ENCODE peak calls at places on chromosomes 1 and 21, in four cellular contexts. N is RWPE1; I is dorsolateral prefrontal cortex; P is effector CD4-positive, alpha-beta T cell. C is an unnamed sample.

GRCh38 chr1:51908499-51908898 is 30.0 kb upstream of the NRDC start:
- DNase-seq in N (no peak), I (no peak), P (no peak), C (no peak)

GRCh38 chr1:30505853-30506784 is 217.3 kb downstream of the MATN1 start:
- DNase-seq in I (no peak), N (no peak), P (no peak), C (no peak)

GRCh38 chr1:55618203-55618602 is 403.0 kb upstream of the USP24 start:
- DNase-seq in P (no peak), N (no peak), I (no peak), C (no peak)

GRCh38 chr1:8338526-8339202 is 20.8 kb downstream of the SLC45A1 start:
- DNase-seq in P (no peak), I (no peak), N (no peak), C (no peak)

GRCh38 chr1:54519709-54520108 is 28.3 kb upstream of the ACOT11 start:
- DNase-seq in I (no peak), P (no peak), N (peak; percentile 20), C (no peak)

GRCh38 chr21:28781602-28782274 is 210.9 kb downstream of the LTN1 start:
- DNase-seq in P (no peak), N (peak; percentile 31), I (no peak), C (no peak)

GRCh38 chr21:30717105-30717504 is 1.5 kb downstream of the KRTAP21-3 start:
- DNase-seq in P (no peak), I (no peak), N (no peak), C (no peak)

GRCh38 chr1:220326578-220326977 is 54.3 kb upstream of the RAB3GAP2 start:
- DNase-seq in N (peak; percentile 64), P (no peak), I (no peak), C (no peak)

GRCh38 chr1:246534114-246534513 is 27.0 kb upstream of the SMYD3 start:
- DNase-seq in I (no peak), P (no peak), N (no peak), C (no peak)

GRCh38 chr1:88462481-88463261 is 221.4 kb upstream of the PKN2 start:
- DNase-seq in N (no peak), I (peak; percentile 73), P (no peak), C (no peak)

GRCh38 chr1:1926886-1927660 is 8.0 kb upstream of the TMEM52 start:
- DNase-seq in N (no peak), P (no peak), I (no peak), C (no peak)

GRCh38 chr1:1021860-1022259 is 1.9 kb downstream of the AGRN start:
- DNase-seq in P (no peak), N (peak; percentile 67), I (no peak), C (no peak)

GRCh38 chr1:83996621-83997020 is 2.3 kb downstream of the TTLL7 start:
- DNase-seq in N (no peak), I (no peak), P (no peak), C (no peak)

GRCh38 chr1:12615916-12616708 is 1.9 kb downstream of the DHRS3 start:
- DNase-seq in N (peak; percentile 23), P (no peak), I (no peak), C (peak; percentile 87)

GRCh38 chr1:201465698-201466290 is 3.2 kb downstream of the PHLDA3 start:
- DNase-seq in N (no peak), I (no peak), P (no peak), C (no peak)

GRCh38 chr1:222384536-222384935 is 163.4 kb downstream of the HHIPL2 start:
- DNase-seq in N (no peak), I (no peak), P (no peak), C (no peak)

GRCh38 chr1:223363856-223364684 is at the start of gene SUSD4:
- DNase-seq in P (peak; percentile 55), N (peak; percentile 31), I (peak; percentile 36), C (peak; percentile 34)

GRCh38 chr21:35940074-35940927 is 120.0 kb downstream of the SETD4 start:
- DNase-seq in N (peak; percentile 51), I (peak; percentile 59), P (no peak), C (peak; percentile 29)

GRCh38 chr1:185355947-185356346 is 38.9 kb upstream of the IVNS1ABP start:
- DNase-seq in N (no peak), P (no peak), I (no peak), C (no peak)

GRCh38 chr21:32334980-32335471 is 36.4 kb downstream of the MRAP start:
- DNase-seq in P (no peak), N (no peak), I (peak; percentile 78), C (no peak)

GRCh38 chr1:28737245-28738137 is 751 bp downstream of the YTHDF2 start:
- DNase-seq in I (no peak), N (peak; percentile 55), P (peak; percentile 28), C (peak; percentile 59)

GRCh38 chr1:100362821-100363466 is 10.6 kb downstream of the CDC14A start:
- DNase-seq in I (no peak), P (no peak), N (no peak), C (no peak)

GRCh38 chr21:27582246-27582945 is 615.5 kb upstream of the ADAMTS5 start:
- DNase-seq in P (no peak), I (no peak), N (no peak), C (no peak)

GRCh38 chr1:221706862-221707582 is 34.9 kb downstream of the DUSP10 start:
- DNase-seq in N (no peak), I (no peak), P (no peak), C (no peak)

GRCh38 chr1:28796321-28797213 is 15.4 kb upstream of the OPRD1 start:
- DNase-seq in I (no peak), N (no peak), P (no peak), C (no peak)

GRCh38 chr1:174890024-174890423 is 109.7 kb upstream of the CACYBP start:
- DNase-seq in P (no peak), N (no peak), I (no peak), C (no peak)

GRCh38 chr1:62599044-62599443 is 1.7 kb downstream of the ANGPTL3 start:
- DNase-seq in I (no peak), N (no peak), P (no peak), C (no peak)

GRCh38 chr1:62230724-62231123 is 36.1 kb downstream of the L1TD1 start:
- DNase-seq in P (no peak), N (peak; percentile 92), I (no peak), C (no peak)

GRCh38 chr1:113275691-113276090 is 114.6 kb upstream of the MAGI3 start:
- DNase-seq in N (no peak), P (no peak), I (no peak), C (no peak)

GRCh38 chr1:158720620-158721019 is at the start of gene OR6K3:
- DNase-seq in P (no peak), I (no peak), N (no peak), C (no peak)